ENCODE peak calls at places on chromosomes 5 and 9, in five cellular contexts. V is NCI-H748 treated with DMSO at 0.1 percent for 48 hours, R is progenitor cell of endocrine pancreas, T is iPS DF 19.7, X is NCI-H1436. U is an unnamed sample.

GRCh38 chr5:93622240-93622885 is 39.3 kb downstream of the NR2F1 start:
- DNase-seq in V (peak), R (no peak), T (no peak), X (peak), U (peak)

GRCh38 chr9:137130176-137130755 is 8.7 kb upstream of the GRIN1 start:
- DNase-seq in V (no peak), R (no peak), T (no peak), X (no peak), U (no peak)

GRCh38 chr9:4594994-4595393 is 67.1 kb upstream of the PLPP6 start:
- DNase-seq in V (no peak), R (no peak), T (no peak), X (no peak), U (no peak)

GRCh38 chr5:73437126-73438047 is 11.2 kb downstream of the FOXD1 start:
- DNase-seq in V (peak), R (peak), T (no peak), X (no peak), U (no peak)

GRCh38 chr5:59655693-59656309 is 237.7 kb downstream of the PDE4D start:
- DNase-seq in V (no peak), R (no peak), T (no peak), X (no peak), U (no peak)

GRCh38 chr9:27247756-27248155 is 49.2 kb downstream of the EQTN start:
- DNase-seq in V (no peak), R (peak), T (peak), X (peak), U (peak)

GRCh38 chr9:114682846-114683245 is 854 bp upstream of the TEX48 start:
- DNase-seq in V (no peak), R (no peak), T (no peak), X (no peak), U (no peak)

GRCh38 chr9:137390553-137391410 is 32.2 kb downstream of the EXD3 start:
- DNase-seq in V (no peak), R (no peak), T (no peak), X (no peak), U (no peak)

GRCh38 chr5:74085782-74086181 is 459.8 kb downstream of the ARHGEF28 start:
- DNase-seq in V (no peak), R (no peak), T (no peak), X (no peak), U (no peak)

GRCh38 chr5:139457653-139458306 is 4.8 kb downstream of the ECSCR start:
- DNase-seq in V (no peak), R (no peak), T (no peak), X (no peak), U (no peak)

GRCh38 chr5:39148983-39149534 is 70.3 kb downstream of the FYB1 start:
- DNase-seq in V (no peak), R (no peak), T (no peak), X (no peak), U (no peak)

GRCh38 chr5:139137703-139138102 is 60.5 kb downstream of the SIL1 start:
- DNase-seq in V (peak), R (no peak), T (no peak), X (no peak), U (no peak)

GRCh38 chr5:64331597-64332277 is 166.1 kb downstream of the RNF180 start:
- DNase-seq in V (no peak), R (no peak), T (no peak), X (no peak), U (peak)

GRCh38 chr5:127615916-127616315 is 33.0 kb upstream of the CTXN3 start:
- DNase-seq in V (no peak), R (no peak), T (no peak), X (no peak), U (no peak)

GRCh38 chr9:38009035-38009501 is 60.0 kb downstream of the SHB start:
- DNase-seq in V (no peak), R (no peak), T (no peak), X (no peak), U (no peak)

GRCh38 chr5:56327810-56328209 is 94.7 kb upstream of the ANKRD55 start:
- DNase-seq in V (no peak), R (no peak), T (no peak), X (no peak), U (no peak)

GRCh38 chr9:124684140-124684539 is 87.0 kb downstream of the NR6A1 start:
- DNase-seq in V (no peak), R (no peak), T (no peak), X (no peak), U (no peak)

GRCh38 chr9:81529556-81530193 is 159.7 kb downstream of the TLE1 start:
- DNase-seq in V (no peak), R (no peak), T (no peak), X (no peak), U (no peak)

GRCh38 chr9:107439991-107440456 is 49.5 kb downstream of the KLF4 start:
- DNase-seq in V (no peak), R (no peak), T (no peak), X (no peak), U (no peak)

GRCh38 chr9:4970970-4971641 is 14.0 kb upstream of the JAK2 start:
- DNase-seq in V (no peak), R (no peak), T (no peak), X (no peak), U (no peak)

GRCh38 chr9:38178282-38178681 is 109.3 kb upstream of the SHB start:
- DNase-seq in V (no peak), R (no peak), T (no peak), X (no peak), U (no peak)

GRCh38 chr5:9927521-9927997 is 297.4 kb upstream of the TAS2R1 start:
- DNase-seq in V (no peak), R (no peak), T (no peak), X (no peak), U (no peak)

GRCh38 chr9:116791314-116791713 is 104.2 kb downstream of the TRIM32 start:
- DNase-seq in V (peak), R (no peak), T (no peak), X (peak), U (peak)

GRCh38 chr5:76271836-76272235 is 131.2 kb upstream of the IQGAP2 start:
- DNase-seq in V (no peak), R (no peak), T (no peak), X (no peak), U (no peak)

GRCh38 chr9:104074876-104075275 is 19.2 kb upstream of the SMC2 start:
- DNase-seq in V (no peak), R (no peak), T (no peak), X (no peak), U (no peak)

GRCh38 chr5:96863114-96863513 is 13.2 kb upstream of the ERAP2 start:
- DNase-seq in V (no peak), R (no peak), T (no peak), X (no peak), U (no peak)

GRCh38 chr5:137186759-137187461 is 312.2 kb downstream of the SPOCK1 start:
- DNase-seq in V (no peak), R (no peak), T (no peak), X (no peak), U (no peak)

GRCh38 chr5:151492729-151493128 is 45.3 kb downstream of the SLC36A1 start:
- DNase-seq in V (no peak), R (no peak), T (no peak), X (no peak), U (no peak)

GRCh38 chr9:33442125-33442524 is 5.3 kb downstream of the AQP3 start:
- DNase-seq in V (no peak), R (no peak), T (no peak), X (no peak), U (no peak)

GRCh38 chr5:74632947-74633356 is 7.6 kb downstream of the ENC1 start:
- DNase-seq in V (no peak), R (no peak), T (no peak), X (no peak), U (no peak)

GRCh38 chr9:109963079-109963478 is 183.1 kb downstream of the PALM2AKAP2 start:
- DNase-seq in V (no peak), R (no peak), T (no peak), X (no peak), U (no peak)

GRCh38 chr9:14271078-14271673 is 42.8 kb downstream of the NFIB start:
- DNase-seq in V (peak), R (no peak), T (peak), X (peak), U (peak)

GRCh38 chr9:32344551-32345182 is 39.8 kb upstream of the ACO1 start:
- DNase-seq in V (no peak), R (no peak), T (peak), X (no peak), U (no peak)

GRCh38 chr5:174418809-174419522 is 305.4 kb upstream of the MSX2 start:
- DNase-seq in V (no peak), R (no peak), T (no peak), X (no peak), U (peak)

GRCh38 chr5:142548739-142549275 is 137.1 kb downstream of the FGF1 start:
- DNase-seq in V (peak), R (peak), T (peak), X (peak), U (peak)